ENCODE peak calls at places on chromosomes 1 and 21, in nine cellular contexts. K, A, E, W, V, J, Q, G and H are unnamed samples.

GRCh38 chr1:1183833-1184775 is 10.4 kb downstream of the TTLL10 start:
- DNase-seq in W (no peak), Q (no peak), E (no peak), K (no peak), A (no peak), G (no peak), J (peak), V (no peak), H (no peak)

GRCh38 chr1:17661546-17662157 is 93.5 kb upstream of the ACTL8 start:
- DNase-seq in E (peak), J (peak), G (peak), K (peak), A (peak), W (peak), Q (peak), V (peak), H (no peak)

GRCh38 chr1:30039354-30040080 is 683.9 kb downstream of the MATN1 start:
- DNase-seq in E (no peak), Q (no peak), A (no peak), W (peak), J (no peak), G (no peak), V (no peak), K (no peak), H (peak)

GRCh38 chr1:192140382-192140781 is 17.9 kb upstream of the RGS18 start:
- DNase-seq in E (no peak), Q (no peak), W (no peak), K (no peak), J (no peak), G (no peak), V (no peak), A (no peak), H (no peak)

GRCh38 chr1:236484310-236484971 is 39.3 kb upstream of the LGALS8 start:
- DNase-seq in G (no peak), K (no peak), Q (no peak), W (peak), A (no peak), E (no peak), V (no peak), J (no peak), H (no peak)

GRCh38 chr1:59415876-59416275 is 119.0 kb downstream of the FGGY start:
- DNase-seq in V (no peak), K (no peak), E (no peak), W (no peak), A (no peak), J (no peak), G (no peak), Q (peak), H (no peak)

GRCh38 chr1:93448983-93449805 is 1.3 kb downstream of the FNBP1L start:
- DNase-seq in K (no peak), Q (peak), E (no peak), J (no peak), W (peak), V (peak), G (no peak), A (no peak), H (no peak)

GRCh38 chr1:24643362-24644346 is 552 bp downstream of the SRRM1 start:
- DNase-seq in G (no peak), A (peak), J (no peak), Q (peak), E (peak), K (no peak), W (peak), V (peak), H (no peak)

GRCh38 chr1:41957568-41957967 is 38.8 kb upstream of the HIVEP3 start:
- DNase-seq in Q (peak), W (no peak), J (no peak), A (no peak), G (no peak), E (no peak), V (no peak), K (no peak), H (no peak)

GRCh38 chr1:24596401-24596880 is 40.6 kb downstream of the NCMAP start:
- DNase-seq in Q (no peak), E (no peak), G (no peak), W (no peak), J (no peak), K (no peak), V (no peak), A (no peak), H (no peak)

GRCh38 chr1:47574451-47575165 is 136.8 kb downstream of the FOXD2 start:
- DNase-seq in W (no peak), A (peak), K (no peak), J (no peak), Q (no peak), E (no peak), V (no peak), G (no peak), H (no peak)

GRCh38 chr1:41672173-41672572 is 187.7 kb upstream of the EDN2 start:
- DNase-seq in K (no peak), W (peak), E (no peak), A (peak), V (peak), G (no peak), Q (peak), J (no peak), H (no peak)

GRCh38 chr1:214446772-214447556 is 104.4 kb downstream of the PTPN14 start:
- DNase-seq in J (no peak), V (peak), G (no peak), A (no peak), E (no peak), Q (peak), W (no peak), K (peak), H (no peak)

GRCh38 chr1:31714442-31715096 is 10.8 kb upstream of the COL16A1 start:
- DNase-seq in W (no peak), J (no peak), Q (peak), G (peak), V (peak), K (peak), E (peak), A (peak), H (peak)

GRCh38 chr1:37476460-37477197 is 2.2 kb downstream of the ZC3H12A start:
- DNase-seq in Q (peak), G (no peak), K (peak), W (peak), A (peak), V (peak), E (no peak), J (peak), H (peak)

GRCh38 chr1:227572752-227573151 is 9.4 kb downstream of the ZNF678 start:
- DNase-seq in J (no peak), V (no peak), E (no peak), W (no peak), A (no peak), K (no peak), Q (no peak), G (no peak), H (no peak)

GRCh38 chr21:21101911-21102310 is 103.7 kb downstream of the NCAM2 start:
- DNase-seq in A (no peak), J (no peak), Q (no peak), G (no peak), V (peak), K (no peak), E (no peak), W (no peak), H (no peak)

GRCh38 chr1:87024936-87025537 is 110.6 kb downstream of the HS2ST1 start:
- DNase-seq in G (no peak), K (no peak), J (no peak), A (no peak), Q (peak), W (no peak), E (peak), V (peak), H (no peak)

GRCh38 chr1:10630661-10631120 is 155.9 kb downstream of the PEX14 start:
- DNase-seq in W (peak), E (no peak), Q (no peak), V (no peak), A (peak), J (peak), G (no peak), K (no peak), H (no peak)

GRCh38 chr1:228837817-228838716 is 102.8 kb downstream of the RHOU start:
- DNase-seq in A (no peak), Q (peak), V (peak), E (no peak), G (peak), W (no peak), K (peak), J (peak), H (peak)

GRCh38 chr1:36142121-36142520 is 7.2 kb downstream of the TRAPPC3 start:
- DNase-seq in K (no peak), E (no peak), Q (peak), A (no peak), J (no peak), W (no peak), G (no peak), V (no peak), H (no peak)

GRCh38 chr1:36137776-36138175 is 11.5 kb downstream of the TRAPPC3 start:
- DNase-seq in J (no peak), E (no peak), Q (no peak), V (no peak), A (no peak), G (no peak), K (no peak), W (no peak), H (no peak)

GRCh38 chr1:36137226-36137625 is 12.1 kb downstream of the TRAPPC3 start:
- DNase-seq in W (no peak), K (no peak), V (no peak), Q (no peak), J (no peak), E (no peak), G (no peak), A (no peak), H (no peak)

GRCh38 chr1:36136535-36136934 is 11.5 kb upstream of the COL8A2 start:
- DNase-seq in A (no peak), K (peak), V (no peak), Q (peak), E (no peak), G (no peak), J (no peak), W (no peak), H (peak)

DNA sequence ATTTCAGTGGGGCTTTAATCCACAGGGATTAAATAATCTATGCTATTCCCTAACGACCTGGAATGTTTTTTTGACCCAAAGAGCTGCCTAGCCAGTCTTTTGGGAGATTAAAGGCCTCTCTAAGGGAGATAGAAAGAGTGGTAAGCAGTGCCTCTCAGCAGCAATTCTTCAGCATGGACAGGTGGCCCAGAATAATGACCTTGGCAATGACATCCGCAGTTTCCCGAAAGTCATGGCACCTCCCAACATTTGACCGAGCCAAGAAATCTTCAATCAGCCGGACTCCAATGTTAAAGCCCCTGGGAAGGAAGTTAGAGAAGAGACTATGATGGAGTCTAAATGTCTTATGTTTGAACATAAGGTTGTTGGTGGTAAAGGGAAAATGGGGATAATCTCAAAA is 9.8 kb downstream of the TRAPPC3 start:
- DNase-seq in Q (no peak), E (no peak), K (no peak), A (no peak), V (no peak), J (no peak), W (no peak), G (no peak), H (no peak)
- H3K27ac ChIP-seq in Q (peak), E (no peak), K (no peak), A (no peak), V (no peak), J (no peak), W (no peak), G (no peak), H (no peak)

GRCh38 chr1:95742591-95743089 is 508.6 kb downstream of the RWDD3 start:
- DNase-seq in E (no peak), K (no peak), V (peak), J (no peak), W (no peak), Q (peak), A (no peak), G (no peak), H (no peak)
- H3K27ac ChIP-seq in E (no peak), K (no peak), V (peak), J (no peak), W (no peak), Q (peak), A (no peak), G (no peak), H (no peak)

DNA sequence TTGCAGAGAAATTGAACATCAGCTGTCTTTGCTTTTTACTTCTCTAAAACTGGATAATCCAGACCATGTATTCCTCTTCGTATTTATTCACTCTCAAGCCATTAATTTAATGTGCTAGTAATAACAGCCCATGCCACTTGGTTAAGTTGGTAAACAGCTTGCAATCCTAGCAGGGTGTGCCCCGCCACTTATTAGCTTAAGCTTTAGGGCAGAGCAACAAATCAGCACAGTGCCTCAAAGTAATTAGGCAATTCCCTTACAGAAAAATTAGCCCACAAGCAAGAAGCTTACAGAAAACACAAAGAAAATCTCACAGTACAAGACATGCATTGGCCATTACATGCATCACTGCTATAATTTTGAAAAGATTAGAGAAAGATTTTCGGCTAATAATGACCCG is 47.6 kb downstream of the TGFB2 start:
- DNase-seq in A (no peak), J (no peak), Q (no peak), G (no peak), K (no peak), V (no peak), W (no peak), E (no peak), H (no peak)
- H3K27ac ChIP-seq in A (no peak), J (no peak), Q (no peak), G (no peak), K (no peak), V (no peak), W (no peak), E (no peak), H (no peak)

GRCh38 chr1:8863138-8863537 is 15.3 kb downstream of the ENO1 start:
- DNase-seq in K (no peak), Q (no peak), E (no peak), A (no peak), J (no peak), W (no peak), G (no peak), V (no peak), H (no peak)
- H3K27ac ChIP-seq in K (no peak), Q (no peak), E (no peak), A (no peak), J (no peak), W (no peak), G (no peak), V (no peak), H (no peak)

DNA sequence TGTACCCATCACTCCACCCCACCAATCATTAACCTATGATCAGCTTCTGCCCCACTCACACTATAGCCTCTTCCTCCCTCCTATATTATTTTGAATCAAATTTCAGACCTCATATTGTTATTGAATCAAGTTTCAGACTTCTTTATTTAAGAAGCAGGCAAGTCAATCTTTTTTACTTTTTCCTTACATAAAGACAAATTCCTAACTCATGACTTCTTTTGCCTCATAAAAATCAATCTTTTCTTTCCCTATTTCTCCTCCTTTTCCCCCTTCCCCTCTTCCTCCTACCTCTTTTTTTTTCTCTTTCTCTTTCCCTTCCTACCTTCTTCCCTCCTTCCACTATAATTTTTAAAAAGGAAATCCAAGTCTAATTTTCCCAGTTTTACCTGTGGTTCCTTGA is 4.3 kb upstream of the RWDD3 start:
- DNase-seq in E (no peak), J (no peak), W (no peak), V (no peak), G (no peak), A (no peak), Q (no peak), K (no peak), H (no peak)
- H3K27ac ChIP-seq in E (no peak), J (no peak), W (no peak), V (no peak), G (no peak), A (no peak), Q (no peak), K (no peak), H (no peak)

GRCh38 chr1:33424205-33424604 is 6.7 kb downstream of the PHC2 start:
- DNase-seq in Q (no peak), K (no peak), V (peak), E (no peak), J (no peak), G (no peak), A (no peak), W (no peak), H (no peak)

GRCh38 chr1:33418811-33419210 is 12.1 kb downstream of the PHC2 start:
- DNase-seq in W (no peak), E (no peak), G (no peak), J (no peak), A (no peak), K (no peak), Q (no peak), V (no peak), H (no peak)

GRCh38 chr1:33425900-33426299 is 5.0 kb downstream of the PHC2 start:
- DNase-seq in W (no peak), E (no peak), G (no peak), V (no peak), Q (no peak), K (no peak), J (no peak), A (no peak), H (no peak)

GRCh38 chr1:33424610-33425009 is 6.3 kb downstream of the PHC2 start:
- DNase-seq in K (no peak), W (no peak), V (peak), A (no peak), G (no peak), E (no peak), Q (peak), J (no peak), H (no peak)

GRCh38 chr1:33420870-33421775 is 9.8 kb downstream of the PHC2 start:
- DNase-seq in G (no peak), E (no peak), J (no peak), W (no peak), K (no peak), V (no peak), A (no peak), Q (peak), H (no peak)
- H3K27ac ChIP-seq in G (no peak), E (no peak), J (peak), W (no peak), K (no peak), V (no peak), A (no peak), Q (peak), H (no peak)

DNA sequence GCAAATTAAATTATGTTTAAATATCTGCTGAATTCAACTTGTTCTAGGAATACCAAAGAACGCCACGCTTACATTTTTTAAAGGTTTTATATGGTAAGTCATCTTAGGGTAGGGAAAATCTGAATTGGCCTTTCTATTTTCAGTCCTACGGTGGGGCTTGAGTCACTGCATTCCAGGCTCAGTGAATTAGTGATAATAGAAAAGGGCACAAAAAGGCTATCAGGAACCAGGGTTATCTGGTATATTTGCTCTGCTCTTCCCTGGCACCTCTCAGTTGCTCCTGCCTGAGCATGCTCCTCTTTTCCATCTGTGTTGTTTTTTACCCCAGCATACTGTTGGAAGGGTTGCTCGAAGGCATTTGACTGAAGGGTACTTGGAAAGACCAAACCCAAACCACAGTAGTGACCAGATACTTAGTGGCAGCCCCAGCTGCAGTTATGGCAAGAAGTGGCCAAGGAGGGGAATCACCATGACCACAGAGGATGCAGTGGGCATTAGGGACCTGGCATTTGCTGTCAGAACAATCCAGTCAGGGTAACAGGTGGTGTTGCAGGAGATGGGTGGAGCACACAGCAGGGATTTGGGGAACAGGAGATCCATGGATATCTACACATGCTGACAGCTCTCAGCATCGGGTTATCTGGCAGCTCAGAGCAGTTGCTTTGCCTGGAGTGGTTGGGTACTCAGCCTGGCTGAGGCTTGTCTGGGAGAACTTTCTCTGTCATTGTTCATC is 2.3 kb downstream of the OVAAL start:
- DNase-seq in Q (peak), V (no peak), G (no peak), A (no peak), K (no peak), W (no peak), J (no peak), E (no peak), H (no peak)
- H3K27ac ChIP-seq in Q (peak), V (no peak), G (no peak), A (no peak), K (no peak), W (no peak), J (no peak), E (no peak), H (peak)

DNA sequence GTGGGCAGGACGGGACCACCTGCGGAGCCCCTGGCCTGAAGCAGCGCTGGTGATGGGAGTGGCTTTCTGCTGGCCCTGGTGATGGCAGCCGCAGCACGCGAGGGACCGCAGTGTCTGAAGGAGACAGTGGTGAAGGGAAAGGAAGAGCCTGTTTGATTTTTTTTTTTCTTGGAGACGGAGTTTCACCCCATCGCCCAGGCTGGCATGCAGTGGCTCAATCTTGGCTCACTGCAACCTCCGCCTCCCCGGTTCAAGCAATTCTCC is 40.2 kb upstream of the TRAPPC10 start:
- DNase-seq in J (no peak), E (no peak), G (no peak), W (no peak), A (no peak), V (no peak), K (no peak), Q (no peak), H (no peak)
- H3K27ac ChIP-seq in J (no peak), E (no peak), G (no peak), W (no peak), A (no peak), V (no peak), K (no peak), Q (no peak), H (no peak)

DNA sequence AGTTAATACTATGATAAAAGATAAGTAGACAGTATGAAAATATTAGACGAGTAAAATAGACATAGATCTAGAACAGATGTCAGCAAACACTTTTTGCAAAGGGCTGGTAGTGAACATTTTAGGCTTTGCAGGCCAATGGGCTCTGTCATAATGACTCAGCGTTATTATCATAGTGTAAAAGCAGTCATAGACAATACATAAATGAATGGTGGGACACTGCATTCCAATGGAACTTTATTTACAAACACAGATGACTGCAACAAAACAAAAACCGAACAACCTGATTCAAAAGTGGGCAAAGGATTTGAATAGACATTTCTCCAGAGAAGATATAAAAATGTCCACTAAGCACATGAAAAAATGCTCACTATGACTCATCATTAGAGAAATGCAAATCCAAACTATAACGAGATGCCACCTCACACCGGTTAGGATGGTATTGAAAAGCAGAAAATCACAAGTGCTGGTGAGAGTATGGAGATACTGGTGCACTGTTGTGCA is 7.3 kb downstream of the GSTM5 start:
- DNase-seq in A (no peak), Q (peak), W (no peak), E (no peak), J (no peak), K (no peak), V (no peak), G (no peak), H (no peak)
- H3K27ac ChIP-seq in A (no peak), Q (peak), W (no peak), E (no peak), J (no peak), K (no peak), V (no peak), G (no peak), H (no peak)